ENCODE peak calls at places on chromosomes 12 and 14, in four cellular contexts. B, J, S and F are unnamed samples.

GRCh38 chr12:52209321-52209720 is 17.5 kb upstream of the KRT80 start:
- DNase-seq in B (no peak), S (no peak), J (no peak), F (no peak)

GRCh38 chr12:84034891-84035290 is 877.7 kb downstream of the SLC6A15 start:
- DNase-seq in J (no peak), B (no peak), S (no peak), F (peak; percentile 11)

GRCh38 chr14:90870950-90871604 is 54.8 kb upstream of the TTC7B start:
- DNase-seq in B (no peak), J (no peak), S (no peak), F (no peak)

GRCh38 chr14:104099096-104100041 is 13.9 kb downstream of the ASPG start:
- DNase-seq in J (peak; percentile 48), S (no peak), B (no peak), F (no peak)

GRCh38 chr12:48119834-48120195 is 651 bp downstream of the PFKM start:
- DNase-seq in B (no peak), J (no peak), S (no peak), F (no peak)

GRCh38 chr12:27331299-27331926 is 1.2 kb upstream of the BMAL2 start:
- DNase-seq in B (no peak), S (peak; percentile 81), J (no peak), F (peak; percentile 92)

GRCh38 chr14:80269338-80269935 is 58.1 kb upstream of the DIO2 start:
- DNase-seq in B (no peak), J (no peak), S (peak; percentile 18), F (peak; percentile 16)

GRCh38 chr12:54352891-54353874 is 11.1 kb downstream of the GPR84 start:
- DNase-seq in J (no peak), S (no peak), B (peak; percentile 50), F (peak; percentile 70)

GRCh38 chr12:98325003-98325402 is 190.4 kb upstream of the TMPO start:
- DNase-seq in B (no peak), J (no peak), S (no peak), F (no peak)

GRCh38 chr14:105525861-105526780 is at the start of gene TMEM121:
- DNase-seq in S (no peak), J (peak; percentile 58), B (peak; percentile 19), F (peak; percentile 50)